ENCODE peak calls at places on chromosomes 5 and 9, in six cellular contexts. D is A549, B is SK-N-SH, S is K562, G is GM12878, A is H1. V is an unnamed sample.

GRCh38 chr5:97231025-97231636 is 48.1 kb upstream of the RIOK2 start:
- DNase-seq in D (peak; percentile 73), B (peak; percentile 44), S (peak; percentile 30), G (peak; percentile 20), A (no peak), V (peak; percentile 70)

GRCh38 chr9:120876842-120877240 is at the start of gene PHF19:
- DNase-seq in D (peak; percentile 64), B (no peak), S (peak; percentile 94), G (no peak), A (no peak), V (peak; percentile 23)

GRCh38 chr5:168433982-168434381 is 52.3 kb upstream of the RARS1 start:
- DNase-seq in D (no peak), B (peak; percentile 66), S (no peak), G (no peak), A (no peak), V (no peak)

GRCh38 chr5:171131499-171131898 is 177.5 kb upstream of the TLX3 start:
- DNase-seq in D (no peak), B (no peak), S (no peak), G (no peak), A (no peak), V (no peak)

GRCh38 chr5:24621809-24622208 is 23.0 kb downstream of the CDH10 start:
- DNase-seq in D (no peak), B (no peak), S (no peak), G (no peak), A (no peak), V (no peak)

GRCh38 chr9:122060481-122060880 is 32.6 kb downstream of the TTLL11 start:
- DNase-seq in D (no peak), B (no peak), S (no peak), G (no peak), A (no peak), V (no peak)

GRCh38 chr9:133986774-133987454 is 5.2 kb downstream of the VAV2 start:
- DNase-seq in D (no peak), B (no peak), S (no peak), G (no peak), A (no peak), V (no peak)

GRCh38 chr5:55966284-55966683 is 28.5 kb downstream of the IL6ST start:
- DNase-seq in D (no peak), B (no peak), S (no peak), G (no peak), A (no peak), V (no peak)

GRCh38 chr5:55899344-55899743 is 48.2 kb downstream of the IL31RA start:
- DNase-seq in D (no peak), B (no peak), S (no peak), G (no peak), A (no peak), V (no peak)

GRCh38 chr5:119453045-119453383 is 717 bp downstream of the HSD17B4 start:
- DNase-seq in D (peak; percentile 14), B (peak; percentile 36), S (peak; percentile 9), G (no peak), A (no peak), V (no peak)

GRCh38 chr9:35840901-35841900 is 12.2 kb downstream of the TMEM8B start:
- DNase-seq in D (no peak), B (no peak), S (no peak), G (no peak), A (no peak), V (no peak)

GRCh38 chr9:34163439-34163838 is 15.4 kb upstream of the UBAP1 start:
- DNase-seq in D (peak; percentile 84), B (no peak), S (no peak), G (no peak), A (no peak), V (no peak)

GRCh38 chr9:297104-297794 is 82.6 kb downstream of the DOCK8 start:
- DNase-seq in D (peak; percentile 38), B (no peak), S (no peak), G (peak; percentile 91), A (no peak), V (no peak)

GRCh38 chr5:132426525-132427138 is 57.1 kb downstream of the SLC22A5 start:
- DNase-seq in D (peak; percentile 46), B (peak; percentile 67), S (peak; percentile 78), G (no peak), A (peak; percentile 51), V (peak; percentile 58)

GRCh38 chr9:114483499-114483898 is 21.8 kb downstream of the WHRN start:
- DNase-seq in D (no peak), B (no peak), S (no peak), G (no peak), A (no peak), V (no peak)

GRCh38 chr9:76926846-76927245 is 20.9 kb upstream of the PRUNE2 start:
- DNase-seq in D (no peak), B (no peak), S (no peak), G (no peak), A (no peak), V (no peak)

GRCh38 chr9:138112791-138113600 is 235.4 kb downstream of the CACNA1B start:
- DNase-seq in D (peak; percentile 57), B (no peak), S (no peak), G (no peak), A (no peak), V (no peak)

GRCh38 chr9:16970321-16970720 is 99.9 kb upstream of the BNC2 start:
- DNase-seq in D (no peak), B (no peak), S (no peak), G (no peak), A (no peak), V (no peak)

GRCh38 chr9:108278341-108278740 is 577.4 kb downstream of the ACTL7B start:
- DNase-seq in D (no peak), B (no peak), S (no peak), G (no peak), A (no peak), V (no peak)

GRCh38 chr5:9265391-9266287 is 280.2 kb downstream of the SEMA5A start:
- DNase-seq in D (no peak), B (no peak), S (no peak), G (no peak), A (peak; percentile 50), V (no peak)

GRCh38 chr5:151363673-151364072 is 16.3 kb upstream of the SLC36A2 start:
- DNase-seq in D (no peak), B (no peak), S (no peak), G (no peak), A (no peak), V (no peak)

GRCh38 chr5:136404616-136405015 is 39.3 kb upstream of the TRPC7 start:
- DNase-seq in D (no peak), B (no peak), S (no peak), G (no peak), A (no peak), V (no peak)

GRCh38 chr5:136408996-136409395 is 43.7 kb upstream of the TRPC7 start:
- DNase-seq in D (no peak), B (no peak), S (no peak), G (no peak), A (no peak), V (no peak)
- TF ChIP-seq CHD2 in D (no peak), B (no peak), S (no peak), G (no peak), A (no peak), V (no peak)

GRCh38 chr9:70112981-70113380 is 69.3 kb downstream of the MAMDC2 start:
- DNase-seq in D (no peak), B (no peak), S (no peak), G (no peak), A (peak; percentile 38), V (peak; percentile 17)
- H3K4me1 ChIP-seq in D (no peaks in the 10 kb centered on the region), B (no peaks in the 10 kb centered on the region), S (no peaks in the 10 kb centered on the region), G (no peaks in the 10 kb centered on the region), A (no peaks in the 10 kb centered on the region), V (peaks cover 33% of the 10 kb centered on the region)

GRCh38 chr5:136750507-136750906 is 385.2 kb upstream of the TRPC7 start:
- DNase-seq in D (no peak), B (no peak), S (no peak), G (no peak), A (no peak), V (no peak)
- TF ChIP-seq CHD2 in D (no peak), B (no peak), S (no peak), G (no peak), A (no peak), V (no peak)

GRCh38 chr9:98099346-98099745 is 19.7 kb downstream of the TRIM14 start:
- DNase-seq in D (no peak), B (no peak), S (no peak), G (no peak), A (no peak), V (no peak)

GRCh38 chr9:98101868-98102273 is 17.2 kb downstream of the TRIM14 start:
- DNase-seq in D (no peak), B (no peak), S (no peak), G (peak; percentile 99), A (no peak), V (no peak)

GRCh38 chr9:98104445-98104881 is 14.6 kb downstream of the TRIM14 start:
- DNase-seq in D (no peak), B (no peak), S (no peak), G (no peak), A (no peak), V (no peak)

GRCh38 chr9:98099898-98100297 is 19.1 kb downstream of the TRIM14 start:
- DNase-seq in D (no peak), B (no peak), S (no peak), G (no peak), A (no peak), V (no peak)

DNA sequence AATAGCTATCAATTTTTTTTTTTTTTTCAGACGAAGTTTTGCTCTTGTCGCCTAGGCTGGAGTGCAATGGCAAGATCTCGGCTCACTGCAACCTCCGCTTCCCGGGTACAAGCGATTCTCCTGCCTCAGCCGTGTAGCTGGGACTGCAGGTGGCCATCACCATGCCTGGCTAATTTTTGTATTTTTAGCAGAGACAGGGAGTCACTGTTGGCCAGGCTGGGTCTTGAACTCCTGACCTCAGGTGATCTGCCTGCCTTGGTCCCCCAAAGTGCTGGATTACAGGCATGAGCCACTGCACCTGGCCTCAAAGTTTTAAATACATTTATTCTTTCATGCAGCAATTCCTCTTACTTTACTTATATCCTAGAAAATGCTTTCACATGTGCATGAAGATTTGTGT is 17.6 kb downstream of the TRIM14 start:
- DNase-seq in D (no peak), B (no peak), S (no peak), G (no peak), A (no peak), V (no peak)
- H3K4me1 ChIP-seq in D (no peaks in the 10 kb centered on the region), B (peaks cover 3% of the 10 kb centered on the region), S (no peaks in the 10 kb centered on the region), G (peaks cover 86% of the 10 kb centered on the region), A (peaks cover 5% of the 10 kb centered on the region), V (peaks cover 14% of the 10 kb centered on the region)

DNA sequence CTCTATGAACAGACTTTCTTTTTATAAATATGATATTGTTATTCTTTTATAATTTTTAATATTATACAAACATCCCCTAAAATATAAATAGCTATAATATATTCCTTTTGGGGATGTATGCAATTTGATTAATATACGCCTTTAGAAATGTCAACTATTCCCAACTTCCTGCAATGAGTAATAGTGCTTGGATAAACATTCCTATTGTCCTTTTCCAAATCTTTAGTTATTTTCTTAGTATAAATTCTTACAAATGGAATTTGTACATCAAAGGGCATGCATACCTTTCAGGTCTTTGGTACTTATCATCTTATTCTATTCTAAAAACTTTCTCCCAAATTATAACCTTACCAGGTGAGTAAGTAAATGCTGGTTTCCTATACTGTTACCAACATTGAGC is 6.2 kb downstream of the NLN start:
- DNase-seq in D (no peak), B (no peak), S (no peak), G (no peak), A (no peak), V (no peak)
- TF ChIP-seq CHD2 in D (no peak), B (no peak), S (no peak), G (no peak), A (no peak), V (no peak)

GRCh38 chr5:175519006-175519405 is 40.6 kb downstream of the SFXN1 start:
- DNase-seq in D (no peak), B (no peak), S (no peak), G (no peak), A (no peak), V (no peak)
- H3K4me1 ChIP-seq in D (no peaks in the 10 kb centered on the region), B (no peaks in the 10 kb centered on the region), S (peaks cover 9% of the 10 kb centered on the region), G (no peaks in the 10 kb centered on the region), A (no peaks in the 10 kb centered on the region), V (no peaks in the 10 kb centered on the region)

V was measured in HepG2.